ENCODE peak calls at places on chromosomes 16 and 17, in five cellular contexts. I is H1, S is GM12878, Y is K562, R is HepG2. U is an unnamed sample.

GRCh38 chr16:89315791-89316581 is 98.5 kb downstream of the ZNF778 start:
- DNase-seq in I (no peak), S (peak), Y (peak), R (peak), U (no peak)

GRCh38 chr17:42781639-42782401 is 1.4 kb downstream of the WNK4 start:
- DNase-seq in I (no peak), S (no peak), Y (no peak), R (no peak), U (peak)

GRCh38 chr17:42273474-42274272 is 2.5 kb downstream of the STAT5B start:
- DNase-seq in I (no peak), S (no peak), Y (no peak), R (no peak), U (no peak)

GRCh38 chr17:10126554-10127493 is 71.6 kb downstream of the GAS7 start:
- DNase-seq in I (no peak), S (no peak), Y (no peak), R (no peak), U (peak)

GRCh38 chr17:79081571-79082276 is 7.1 kb downstream of the ENGASE start:
- DNase-seq in I (no peak), S (no peak), Y (no peak), R (no peak), U (peak)

GRCh38 chr17:29557085-29557697 is 9.6 kb downstream of the ABHD15 start:
- DNase-seq in I (peak), S (no peak), Y (peak), R (no peak), U (no peak)

GRCh38 chr16:55671206-55671973 is 15.6 kb downstream of the SLC6A2 start:
- DNase-seq in I (no peak), S (no peak), Y (no peak), R (no peak), U (no peak)

GRCh38 chr16:64711596-64711995 is 410.3 kb downstream of the CDH11 start:
- DNase-seq in I (no peak), S (no peak), Y (no peak), R (no peak), U (no peak)

GRCh38 chr17:5024604-5025003 is 10.6 kb downstream of the SLC52A1 start:
- DNase-seq in I (no peak), S (no peak), Y (no peak), R (no peak), U (no peak)

GRCh38 chr17:21058098-21058893 is 15.5 kb upstream of the USP22 start:
- DNase-seq in I (no peak), S (no peak), Y (no peak), R (no peak), U (no peak)

GRCh38 chr17:77800832-77801231 is 157.7 kb upstream of the TNRC6C start:
- DNase-seq in I (no peak), S (no peak), Y (no peak), R (no peak), U (no peak)

GRCh38 chr17:35892091-35892637 is 12.0 kb upstream of the CCL5 start:
- DNase-seq in I (no peak), S (no peak), Y (no peak), R (no peak), U (no peak)

GRCh38 chr17:39679521-39680192 is 8.2 kb downstream of the PGAP3 start:
- DNase-seq in I (no peak), S (no peak), Y (no peak), R (no peak), U (no peak)

GRCh38 chr17:32596666-32597065 is 109.9 kb downstream of the CDK5R1 start:
- DNase-seq in I (no peak), S (peak), Y (no peak), R (no peak), U (no peak)

GRCh38 chr17:1744551-1745512 is 2.2 kb downstream of the SERPINF2 start:
- DNase-seq in I (no peak), S (no peak), Y (no peak), R (no peak), U (peak)

GRCh38 chr16:50208460-50208931 is 55.4 kb downstream of the TENT4B start:
- DNase-seq in I (no peak), S (no peak), Y (no peak), R (peak), U (no peak)

GRCh38 chr16:60636117-60636516 is 1400.1 kb downstream of the CDH8 start:
- DNase-seq in I (peak), S (no peak), Y (no peak), R (no peak), U (no peak)

GRCh38 chr17:78168906-78169793 is 769 bp downstream of the SYNGR2 start:
- DNase-seq in I (peak), S (no peak), Y (peak), R (no peak), U (peak)

GRCh38 chr16:324451-325334 is 27.8 kb downstream of the AXIN1 start:
- DNase-seq in I (no peak), S (no peak), Y (peak), R (no peak), U (no peak)

GRCh38 chr17:3688852-3689261 is 7.1 kb downstream of the P2RX5 start:
- DNase-seq in I (peak), S (no peak), Y (no peak), R (no peak), U (no peak)

GRCh38 chr16:66443269-66443652 is 16.2 kb downstream of the BEAN1 start:
- DNase-seq in I (no peak), S (no peak), Y (no peak), R (no peak), U (no peak)

GRCh38 chr17:63151981-63152523 is 186.0 kb downstream of the TANC2 start:
- DNase-seq in I (no peak), S (no peak), Y (no peak), R (no peak), U (no peak)

GRCh38 chr17:63434951-63435571 is 11.0 kb downstream of the CYB561 start:
- DNase-seq in I (no peak), S (no peak), Y (no peak), R (no peak), U (peak)

GRCh38 chr17:73358668-73359067 is 46.9 kb upstream of the CDC42EP4 start:
- DNase-seq in I (no peak), S (no peak), Y (no peak), R (no peak), U (no peak)

GRCh38 chr16:52496051-52496876 is 50.7 kb downstream of the TOX3 start:
- DNase-seq in I (no peak), S (no peak), Y (no peak), R (peak), U (no peak)

GRCh38 chr17:39916918-39917317 is 1.5 kb downstream of the GSDMB start:
- DNase-seq in I (no peak), S (no peak), Y (peak), R (peak), U (no peak)

GRCh38 chr17:17545031-17545820 is 46.3 kb downstream of the PEMT start:
- DNase-seq in I (no peak), S (no peak), Y (no peak), R (no peak), U (no peak)

DNA sequence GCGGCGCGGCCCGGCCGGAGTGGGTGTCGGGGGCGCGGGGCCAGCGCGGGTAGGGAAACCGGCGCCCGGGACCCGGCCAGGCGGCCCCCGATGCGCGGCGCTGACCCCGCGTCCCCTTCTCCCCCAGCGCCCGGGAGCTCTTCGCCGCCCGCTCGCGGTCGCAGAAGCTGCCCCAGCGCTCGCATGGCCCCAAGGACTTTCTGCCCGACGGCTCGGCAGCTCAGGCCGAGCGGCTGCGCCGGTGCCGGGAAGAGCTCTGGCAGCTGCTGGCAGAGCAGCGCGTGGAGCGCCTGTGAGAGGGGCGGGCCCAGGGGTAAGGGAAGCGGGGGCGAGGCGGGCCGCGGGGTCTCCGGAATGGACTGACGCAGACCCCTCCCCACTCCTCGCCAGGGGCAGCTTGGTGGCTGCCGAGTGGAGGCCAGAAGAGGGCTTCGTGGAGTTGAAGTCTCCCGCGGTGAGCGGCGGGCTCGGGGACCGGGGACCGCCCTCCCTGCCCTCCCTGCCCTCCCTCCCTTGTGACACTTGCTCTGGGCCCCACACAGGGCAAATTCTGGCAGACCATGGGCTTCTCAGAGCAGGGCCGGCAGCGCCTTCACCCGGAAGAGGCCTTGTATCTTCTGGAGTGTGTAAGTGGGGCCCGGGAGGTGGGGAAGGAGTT is 420 bp downstream of the TSEN54 start:
- DNase-seq in I (peak), S (no peak), Y (peak), R (no peak), U (no peak)
- TF ChIP-seq TAF1 in I (no peak), S (no peak), Y (no peak), R (peak), U (no peak)

GRCh38 chr16:17589898-17590297 is 119.1 kb upstream of the XYLT1 start:
- DNase-seq in I (no peak), S (no peak), Y (no peak), R (no peak), U (no peak)
- H3K27ac ChIP-seq in I (no peak), S (no peak), Y (no peak), R (no peak), U (no peak)

GRCh38 chr17:33895491-33895890 is 359.6 kb upstream of the CCL2 start:
- DNase-seq in I (no peak), S (no peak), Y (no peak), R (no peak), U (no peak)
- TF ChIP-seq TAF1 in I (no peak), S (no peak), Y (no peak), R (no peak), U (no peak)

DNA sequence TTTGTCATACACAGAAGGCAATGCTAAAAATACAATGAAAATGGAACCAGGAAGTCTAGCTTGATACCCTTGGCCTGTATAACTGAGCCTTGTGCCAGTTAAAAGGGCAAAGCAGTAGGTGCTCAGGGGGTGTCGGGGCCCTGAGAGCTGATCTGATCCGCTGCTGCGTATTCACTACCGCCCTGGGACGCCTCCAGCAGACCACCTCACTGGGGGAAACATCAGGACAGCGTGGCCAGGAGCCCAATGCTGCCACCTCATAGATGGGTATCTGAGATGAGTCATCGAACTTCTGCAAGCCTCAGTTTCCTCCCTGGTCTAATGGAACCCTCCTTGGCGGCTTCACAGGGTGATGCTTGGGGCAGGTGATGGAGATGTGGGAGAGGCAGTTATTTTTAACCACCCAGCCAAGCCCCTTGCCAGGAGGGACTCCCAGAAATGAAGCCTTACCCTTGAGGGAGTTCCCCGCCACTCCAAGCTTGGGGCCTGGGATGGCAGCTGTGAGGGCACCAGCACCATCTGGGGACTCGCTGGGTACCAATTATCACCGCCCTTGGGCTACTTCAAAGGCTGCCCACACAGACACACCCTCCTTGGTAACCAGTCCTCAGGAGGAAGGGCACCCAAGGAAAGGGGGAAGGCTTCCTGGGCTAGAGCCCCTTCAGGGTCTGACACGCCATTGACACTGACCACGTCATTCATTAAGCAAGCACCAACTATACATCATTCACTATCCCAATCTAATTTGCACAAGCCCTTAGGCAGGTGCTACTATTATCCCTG is 7.8 kb downstream of the DEXI start:
- DNase-seq in I (no peak), S (no peak), Y (no peak), R (no peak), U (no peak)
- H3K27ac ChIP-seq in I (no peak), S (no peak), Y (no peak), R (no peak), U (peak)

GRCh38 chr16:81693047-81693446 is 86.0 kb upstream of the PLCG2 start:
- DNase-seq in I (no peak), S (no peak), Y (no peak), R (no peak), U (no peak)
- TF ChIP-seq TAF1 in I (no peak), S (no peak), Y (no peak), R (no peak), U (no peak)

U was measured in SK-N-SH.